ENCODE peak calls at places on chromosomes 11 and 22, in nine cellular contexts. U, X, N, I, Q, C, H, J and L are unnamed samples.

GRCh38 chr11:45652781-45653180 is 12.6 kb downstream of the CHST1 start:
- DNase-seq in U (peak), X (no peak), N (peak), I (no peak), Q (no peak), C (no peak), H (no peak), J (no peak), L (no peak)

GRCh38 chr11:31818874-31819331 is 7.8 kb upstream of the PAX6 start:
- DNase-seq in U (no peak), X (no peak), N (no peak), I (peak), Q (no peak), C (no peak), H (no peak), J (no peak), L (no peak)

GRCh38 chr11:83472328-83472727 is 186.2 kb upstream of the CCDC90B start:
- DNase-seq in U (no peak), X (no peak), N (no peak), I (no peak), Q (no peak), C (no peak), H (no peak), J (no peak), L (no peak)

GRCh38 chr22:18983120-18983651 is 47.1 kb upstream of the PRODH start:
- DNase-seq in U (no peak), X (no peak), N (no peak), I (no peak), Q (peak), C (no peak), H (no peak), J (no peak), L (no peak)

GRCh38 chr11:3056296-3057068 is 741 bp downstream of the CARS1 start:
- DNase-seq in U (no peak), X (no peak), N (no peak), I (no peak), Q (no peak), C (no peak), H (no peak), J (no peak), L (no peak)

GRCh38 chr11:134207538-134208239 is 16.1 kb downstream of the NCAPD3 start:
- DNase-seq in U (peak), X (no peak), N (no peak), I (peak), Q (peak), C (no peak), H (no peak), J (no peak), L (no peak)

GRCh38 chr11:72418834-72419560 is 15.3 kb downstream of the CLPB start:
- DNase-seq in U (no peak), X (no peak), N (no peak), I (no peak), Q (no peak), C (no peak), H (no peak), J (no peak), L (no peak)

GRCh38 chr22:19635644-19636043 is 78.7 kb upstream of the SEPTIN5 start:
- DNase-seq in U (no peak), X (no peak), N (no peak), I (no peak), Q (no peak), C (no peak), H (no peak), J (no peak), L (no peak)

GRCh38 chr22:31247726-31248125 is 35.6 kb downstream of the LIMK2 start:
- DNase-seq in U (no peak), X (no peak), N (no peak), I (no peak), Q (no peak), C (no peak), H (no peak), J (no peak), L (no peak)

GRCh38 chr22:35315855-35316745 is 16.4 kb downstream of the TOM1 start:
- DNase-seq in U (no peak), X (peak), N (no peak), I (no peak), Q (peak), C (peak), H (peak), J (no peak), L (no peak)

GRCh38 chr11:59756845-59757244 is 1.7 kb downstream of the STX3 start:
- DNase-seq in U (peak), X (peak), N (no peak), I (no peak), Q (no peak), C (peak), H (no peak), J (peak), L (no peak)

GRCh38 chr11:94740975-94741707 is 27.0 kb upstream of the AMOTL1 start:
- DNase-seq in U (peak), X (peak), N (peak), I (peak), Q (peak), C (no peak), H (peak), J (peak), L (peak)

GRCh38 chr11:67613960-67614715 is 7.4 kb downstream of the NDUFV1 start:
- DNase-seq in U (peak), X (no peak), N (no peak), I (peak), Q (peak), C (peak), H (peak), J (peak), L (no peak)

GRCh38 chr11:82536706-82537105 is 197.0 kb downstream of the FAM181B start:
- DNase-seq in U (no peak), X (no peak), N (no peak), I (no peak), Q (no peak), C (no peak), H (no peak), J (no peak), L (no peak)

GRCh38 chr11:117144477-117145392 is 648 bp downstream of the PAFAH1B2 start:
- DNase-seq in U (peak), X (peak), N (no peak), I (peak), Q (peak), C (peak), H (peak), J (no peak), L (peak)

GRCh38 chr11:12111482-12112149 is 1.2 kb downstream of the MICAL2 start:
- DNase-seq in U (no peak), X (no peak), N (no peak), I (no peak), Q (no peak), C (no peak), H (no peak), J (no peak), L (no peak)

GRCh38 chr11:112537846-112538330 is 277.2 kb upstream of the PLET1 start:
- DNase-seq in U (no peak), X (no peak), N (no peak), I (no peak), Q (no peak), C (no peak), H (no peak), J (no peak), L (no peak)

GRCh38 chr11:10703544-10703943 is 10.0 kb upstream of the IRAG1 start:
- DNase-seq in U (no peak), X (no peak), N (no peak), I (no peak), Q (no peak), C (no peak), H (no peak), J (no peak), L (no peak)

GRCh38 chr22:43118024-43118849 is 7.7 kb downstream of the BIK start:
- DNase-seq in U (no peak), X (no peak), N (no peak), I (no peak), Q (no peak), C (no peak), H (no peak), J (no peak), L (no peak)

GRCh38 chr11:60985991-60986915 is 14.8 kb downstream of the CD6 start:
- DNase-seq in U (peak), X (no peak), N (no peak), I (no peak), Q (no peak), C (no peak), H (no peak), J (no peak), L (no peak)

GRCh38 chr22:42431401-42432019 is 693 bp downstream of the NFAM1 start:
- DNase-seq in U (no peak), X (no peak), N (no peak), I (no peak), Q (no peak), C (no peak), H (no peak), J (no peak), L (no peak)

GRCh38 chr11:72041364-72042058 is 38.8 kb downstream of the NUMA1 start:
- DNase-seq in U (peak), X (peak), N (peak), I (peak), Q (peak), C (no peak), H (peak), J (peak), L (no peak)

DNA sequence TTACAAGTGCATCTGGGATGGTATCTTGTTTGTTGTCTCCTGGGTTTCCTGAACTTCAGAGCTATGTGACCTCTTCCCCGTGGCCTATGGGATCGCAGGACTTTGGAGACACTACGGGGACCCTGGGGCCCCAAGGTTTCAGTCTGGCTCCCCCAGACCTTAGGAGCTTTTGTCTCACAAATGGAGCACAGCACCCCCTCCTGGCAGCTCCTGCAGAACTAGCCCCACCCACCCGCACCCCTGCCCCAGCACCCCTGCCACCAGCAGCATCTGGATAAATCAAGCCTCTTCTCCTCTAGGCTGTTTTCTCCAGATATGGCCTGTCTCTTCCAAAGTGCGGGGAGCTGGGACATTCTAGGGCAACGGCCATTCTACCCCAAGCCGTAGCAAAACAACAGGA is 10.4 kb downstream of the RCOR2 start:
- DNase-seq in U (no peak), X (no peak), N (no peak), I (peak), Q (no peak), C (no peak), H (no peak), J (no peak), L (no peak)
- TF ChIP-seq CTCF in U (no peak), X (no peak), N (no peak), I (peak), Q (no peak), C (no peak), H (peak), J (peak), L (no peak)

GRCh38 chr11:115886111-115886733 is 382.0 kb upstream of the CADM1 start:
- DNase-seq in U (no peak), X (no peak), N (no peak), I (no peak), Q (no peak), C (no peak), H (no peak), J (no peak), L (no peak)
- TF ChIP-seq CTCF in U (no peak), X (no peak), N (no peak), I (no peak), Q (no peak), C (no peak), H (no peak), J (no peak), L (peak)

GRCh38 chr11:18063131-18063530 is 17.1 kb upstream of the TPH1 start:
- DNase-seq in U (no peak), X (peak), N (no peak), I (no peak), Q (no peak), C (no peak), H (no peak), J (no peak), L (no peak)

GRCh38 chr11:18066626-18067025 is 20.6 kb upstream of the TPH1 start:
- DNase-seq in U (peak), X (no peak), N (no peak), I (no peak), Q (no peak), C (no peak), H (no peak), J (no peak), L (no peak)

GRCh38 chr11:18065572-18065971 is 19.5 kb upstream of the TPH1 start:
- DNase-seq in U (no peak), X (peak), N (no peak), I (no peak), Q (no peak), C (no peak), H (no peak), J (no peak), L (no peak)

GRCh38 chr11:18064035-18064434 is 18.0 kb upstream of the TPH1 start:
- DNase-seq in U (no peak), X (no peak), N (no peak), I (no peak), Q (no peak), C (no peak), H (no peak), J (no peak), L (no peak)

DNA sequence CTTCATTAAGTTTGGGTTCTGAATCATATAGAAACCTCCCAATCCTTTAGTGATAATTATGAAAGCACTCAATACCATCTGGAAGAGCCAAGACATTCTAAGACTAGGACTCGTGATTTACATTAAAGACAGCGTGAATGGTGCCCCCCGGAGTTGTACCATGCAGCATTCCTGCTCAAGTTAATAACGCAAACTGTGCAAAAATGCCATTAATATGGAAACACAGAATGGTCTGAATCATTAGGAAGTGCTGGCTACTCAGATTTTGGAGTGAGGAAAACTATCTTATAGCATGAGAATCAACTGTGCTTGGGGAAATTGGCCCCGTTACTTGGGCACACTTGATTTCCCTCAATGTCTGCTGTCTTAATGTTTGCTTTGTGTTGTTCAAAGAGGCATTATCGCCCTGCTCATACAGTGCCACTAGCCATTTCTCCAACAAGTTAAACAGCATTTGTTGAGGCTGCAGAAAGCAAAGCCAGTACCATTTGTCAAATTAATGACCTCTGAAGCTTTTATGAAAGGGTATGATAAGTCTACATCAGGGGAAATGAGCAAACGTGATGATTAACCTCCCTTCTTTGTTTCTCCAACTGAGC is 18.5 kb upstream of the TPH1 start:
- DNase-seq in U (no peak), X (no peak), N (no peak), I (no peak), Q (no peak), C (no peak), H (no peak), J (no peak), L (no peak)
- TF ChIP-seq CTCF in U (no peak), X (no peak), N (no peak), I (no peak), Q (no peak), C (no peak), H (no peak), J (no peak), L (no peak)

GRCh38 chr11:74697722-74698121 is 33.5 kb downstream of the CHRDL2 start:
- DNase-seq in U (no peak), X (no peak), N (no peak), I (no peak), Q (no peak), C (no peak), H (no peak), J (no peak), L (no peak)

GRCh38 chr11:74703211-74703610 is 28.0 kb downstream of the CHRDL2 start:
- DNase-seq in U (no peak), X (no peak), N (no peak), I (no peak), Q (no peak), C (no peak), H (no peak), J (no peak), L (no peak)

GRCh38 chr11:74702383-74703007 is 28.7 kb downstream of the CHRDL2 start:
- DNase-seq in U (peak), X (no peak), N (no peak), I (peak), Q (peak), C (no peak), H (peak), J (peak), L (peak)

GRCh38 chr11:74699615-74700396 is 31.4 kb downstream of the CHRDL2 start:
- DNase-seq in U (no peak), X (no peak), N (no peak), I (no peak), Q (no peak), C (no peak), H (no peak), J (no peak), L (no peak)

DNA sequence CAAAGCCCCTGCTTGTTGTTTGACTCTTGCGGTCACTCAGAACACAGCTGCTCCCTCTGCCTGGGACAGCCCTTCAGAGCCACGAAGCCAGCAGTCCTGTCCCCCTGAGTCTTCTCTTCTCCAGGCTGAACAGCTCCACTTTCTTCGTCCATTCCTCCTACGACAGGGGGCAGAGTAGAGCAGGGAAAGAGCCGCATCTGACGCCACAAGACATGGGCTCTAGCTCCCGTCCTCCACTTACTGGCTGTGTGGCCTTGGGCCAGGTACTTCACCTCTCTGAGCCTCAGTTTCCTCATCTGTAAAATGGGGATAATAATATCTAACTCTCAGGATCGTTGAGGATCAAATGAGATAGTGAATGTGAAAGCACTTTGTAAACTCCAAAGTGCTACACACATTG is 29.9 kb downstream of the CHRDL2 start:
- DNase-seq in U (no peak), X (no peak), N (no peak), I (peak), Q (no peak), C (no peak), H (no peak), J (peak), L (no peak)
- TF ChIP-seq CTCF in U (no peak), X (no peak), N (no peak), I (peak), Q (no peak), C (no peak), H (no peak), J (peak), L (peak)

DNA sequence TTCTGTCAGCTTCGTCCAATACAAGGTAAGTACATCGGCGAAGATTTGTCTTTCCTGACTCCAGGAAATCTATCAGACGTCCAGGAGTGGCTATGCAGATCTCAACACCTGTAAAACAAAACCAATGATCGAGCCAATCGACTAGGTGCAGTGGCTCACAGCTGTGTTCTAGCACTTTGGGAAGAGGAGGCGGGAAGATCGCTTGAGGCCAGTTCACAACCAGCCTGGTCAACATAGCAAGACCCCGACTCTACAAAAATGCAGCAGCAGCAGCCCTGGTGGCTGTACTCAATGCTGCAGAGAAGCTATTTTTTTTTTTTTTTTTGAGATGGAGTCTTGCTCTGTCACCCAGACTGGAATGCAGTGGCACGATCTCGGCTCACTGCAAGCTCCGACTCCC is 11.2 kb downstream of the DDX17 start:
- DNase-seq in U (no peak), X (no peak), N (no peak), I (no peak), Q (no peak), C (no peak), H (no peak), J (no peak), L (no peak)
- TF ChIP-seq CTCF in U (no peak), X (no peak), N (no peak), I (no peak), Q (no peak), C (no peak), H (no peak), J (no peak), L (no peak)

DNA sequence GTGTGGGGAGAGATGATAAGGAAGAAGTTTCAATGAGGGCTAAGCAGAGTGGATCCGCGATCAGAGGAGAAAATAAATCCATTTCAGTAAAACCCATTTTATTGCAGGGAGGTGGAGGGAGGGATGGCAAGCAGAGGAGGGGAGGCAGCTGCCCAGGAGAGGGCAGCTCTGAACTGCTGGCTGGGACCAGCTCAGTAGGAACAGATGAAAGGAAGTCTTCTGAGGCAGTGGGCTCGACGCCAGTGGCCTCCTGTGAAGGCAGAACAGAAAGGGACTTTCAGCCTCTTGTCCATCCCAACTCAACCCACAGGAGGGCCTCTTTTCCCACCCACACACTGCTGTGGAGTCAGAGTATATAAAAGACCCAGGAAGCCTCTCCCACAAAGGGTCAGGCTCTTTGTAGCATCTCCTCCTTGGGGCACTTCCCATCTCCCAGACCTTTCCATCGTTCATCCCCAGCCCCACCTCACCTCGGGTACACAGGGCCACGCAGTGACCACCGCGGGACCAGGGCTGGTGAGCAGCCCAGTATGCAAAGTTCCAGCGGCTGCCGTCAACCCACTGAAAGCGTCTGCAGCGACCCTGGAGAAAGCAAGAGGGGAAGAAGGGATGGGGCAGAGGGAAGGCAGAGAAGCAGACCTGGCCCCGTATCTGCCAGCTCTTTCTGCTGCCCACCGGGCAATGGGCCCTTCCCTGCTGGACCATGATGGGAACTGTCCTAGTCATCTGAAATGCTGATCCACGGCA is 3.0 kb downstream of the PRG2 start:
- DNase-seq in U (peak), X (no peak), N (no peak), I (no peak), Q (no peak), C (no peak), H (peak), J (no peak), L (no peak)
- TF ChIP-seq CTCF in U (no peak), X (no peak), N (peak), I (no peak), Q (no peak), C (no peak), H (peak), J (no peak), L (no peak)